ENCODE peak calls at places on chromosomes 11 and 22, in eight cellular contexts. D is heart right ventricle, K is HFF-Myc, R is neural crest cell, O is nephron progenitor cell, S is A549, U is brain microvascular endothelial cell, B is body of pancreas. X is an unnamed sample.

GRCh38 chr11:15816270-15816871 is 540.0 kb downstream of the SOX6 start:
- DNase-seq in D (peak; percentile 40), K (no peak), R (no peak), O (no peak), S (no peak), U (peak; percentile 94), B (peak; percentile 42), X (peak; percentile 18)

GRCh38 chr22:22787151-22787550 is 100.5 kb upstream of the IGLL5 start:
- DNase-seq in D (no peak), K (no peak), R (no peak), O (no peak), S (no peak), U (no peak), B (no peak), X (no peak)

GRCh38 chr11:110526323-110526722 is 96.6 kb downstream of the FDX1 start:
- DNase-seq in D (no peak), K (no peak), R (no peak), O (no peak), S (no peak), U (no peak), B (no peak), X (peak; percentile 13)

GRCh38 chr11:109865558-109866186 is 227.5 kb upstream of the ZC3H12C start:
- DNase-seq in D (peak; percentile 11), K (no peak), R (no peak), O (no peak), S (peak; percentile 24), U (no peak), B (peak; percentile 56), X (peak; percentile 6)

GRCh38 chr11:35138949-35139881 is at the start of gene CD44:
- DNase-seq in D (peak; percentile 55), K (peak; percentile 76), R (peak; percentile 14), O (peak; percentile 42), S (peak; percentile 80), U (peak; percentile 56), B (peak; percentile 86), X (peak; percentile 89)

GRCh38 chr11:45755281-45755859 is 49.6 kb upstream of the SLC35C1 start:
- DNase-seq in D (no peak), K (no peak), R (no peak), O (no peak), S (no peak), U (no peak), B (peak; percentile 12), X (no peak)

GRCh38 chr11:93329936-93330445 is 551 bp upstream of the DEUP1 start:
- DNase-seq in D (no peak), K (no peak), R (peak; percentile 13), O (peak; percentile 25), S (no peak), U (no peak), B (peak; percentile 9), X (no peak)

GRCh38 chr11:85772700-85773099 is 38.2 kb downstream of the SYTL2 start:
- DNase-seq in D (no peak), K (no peak), R (no peak), O (no peak), S (no peak), U (no peak), B (no peak), X (no peak)

GRCh38 chr11:35282226-35282882 is 137.0 kb downstream of the SLC1A2 start:
- DNase-seq in D (no peak), K (no peak), R (no peak), O (no peak), S (peak; percentile 26), U (peak; percentile 57), B (no peak), X (peak; percentile 14)

GRCh38 chr11:17906436-17906835 is 106.4 kb downstream of the SERGEF start:
- DNase-seq in D (no peak), K (no peak), R (no peak), O (peak; percentile 46), S (peak; percentile 20), U (no peak), B (no peak), X (peak; percentile 13)

GRCh38 chr11:33538726-33539125 is 161.9 kb downstream of the C11orf91 start:
- DNase-seq in D (no peak), K (no peak), R (no peak), O (no peak), S (no peak), U (no peak), B (no peak), X (no peak)

GRCh38 chr11:127627629-127628462 is 627.3 kb upstream of the KIRREL3 start:
- DNase-seq in D (no peak), K (no peak), R (no peak), O (no peak), S (no peak), U (no peak), B (peak; percentile 75), X (no peak)

GRCh38 chr11:104881117-104881794 is 17.0 kb downstream of the CASP12 start:
- DNase-seq in D (no peak), K (no peak), R (no peak), O (no peak), S (no peak), U (no peak), B (no peak), X (no peak)

GRCh38 chr11:73752216-73752867 is 8.5 kb downstream of the RAB6A start:
- DNase-seq in D (no peak), K (no peak), R (no peak), O (no peak), S (no peak), U (no peak), B (no peak), X (no peak)

DNA sequence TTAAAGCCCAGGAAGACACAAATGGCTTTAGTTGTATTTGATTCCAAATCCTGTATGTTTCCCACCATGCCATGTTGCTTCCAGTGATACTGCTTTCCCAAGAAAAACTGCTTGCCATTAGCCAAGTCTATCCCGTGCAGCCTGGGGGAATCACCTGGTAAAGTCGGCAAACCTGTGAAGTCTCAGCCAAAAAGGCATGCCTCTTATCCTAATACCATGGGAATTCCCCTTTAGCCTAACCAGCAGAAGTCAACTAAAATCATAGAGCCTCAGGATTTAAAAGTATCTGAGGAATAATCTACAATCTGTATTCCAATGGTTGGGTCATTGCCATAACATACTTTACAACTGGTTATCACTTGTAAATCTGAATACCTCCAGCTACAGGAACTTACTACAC is 869.4 kb downstream of the DLG2 start:
- DNase-seq in D (no peak), K (no peak), R (no peak), O (no peak), S (no peak), U (no peak), B (no peak), X (no peak)
- TF ChIP-seq CTCF in D (no peak), K (no peak), R (no peak), O (no peak), S (no peak), U (no peak), B (no peak), X (no peak)

DNA sequence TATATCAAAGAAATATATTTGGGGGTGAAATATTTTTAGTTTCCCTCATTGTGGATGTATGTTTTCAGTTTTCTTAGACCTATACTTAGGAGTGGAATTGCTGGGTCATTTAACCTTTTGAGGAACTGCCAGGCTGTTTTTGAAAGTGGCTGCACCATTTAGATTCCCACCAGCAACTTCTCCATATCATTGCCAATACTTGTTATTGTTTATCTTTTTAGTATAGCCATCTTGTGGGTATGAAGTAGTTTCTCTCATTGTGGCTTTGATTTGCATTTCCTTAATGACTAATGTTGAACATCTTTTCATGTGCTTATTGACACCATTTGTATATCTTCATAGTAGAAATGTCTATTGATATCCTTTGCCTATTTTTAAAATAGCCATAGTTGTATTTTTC is 62.1 kb upstream of the B3GNT6 start:
- DNase-seq in D (no peak), K (no peak), R (no peak), O (no peak), S (no peak), U (no peak), B (no peak), X (no peak)
- TF ChIP-seq CTCF in D (no peak), K (no peak), R (no peak), O (no peak), S (no peak), U (no peak), B (no peak), X (no peak)

GRCh38 chr11:29634248-29634647 is 382.6 kb downstream of the KCNA4 start:
- DNase-seq in D (no peak), K (no peak), R (no peak), O (no peak), S (peak; percentile 7), U (no peak), B (no peak), X (no peak)
- TF ChIP-seq CTCF in D (peak; percentile 34), K (no peak), R (peak; percentile 40), O (no peak), S (no peak), U (peak; percentile 58), B (no peak), X (no peak)

DNA sequence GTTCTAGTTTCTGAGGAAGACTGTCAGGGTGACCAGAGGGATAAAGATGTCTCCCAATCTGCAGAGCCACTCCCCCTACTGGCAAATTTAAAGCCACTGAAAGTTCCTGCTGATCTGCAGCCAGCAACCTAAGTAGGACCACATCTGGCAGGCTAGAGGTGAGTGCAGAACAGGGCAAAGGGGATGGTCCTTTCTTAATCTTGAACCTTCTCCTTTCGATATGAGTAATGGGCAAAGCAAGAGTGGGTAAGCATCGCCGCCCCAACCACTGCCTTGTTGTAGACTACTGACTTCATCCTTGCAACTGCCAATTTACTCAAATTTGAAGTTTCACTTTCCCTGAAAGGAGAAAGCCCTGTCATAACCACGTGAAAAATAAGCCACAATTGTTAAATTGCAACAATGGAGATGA is 30.7 kb downstream of the SCUBE2 start:
- DNase-seq in D (no peak), K (no peak), R (no peak), O (no peak), S (peak; percentile 34), U (no peak), B (no peak), X (peak; percentile 87)
- TF ChIP-seq CTCF in D (no peak), K (peak; percentile 53), R (no peak), O (peak; percentile 18), S (no peak), U (peak; percentile 52), B (no peak), X (no peak)

DNA sequence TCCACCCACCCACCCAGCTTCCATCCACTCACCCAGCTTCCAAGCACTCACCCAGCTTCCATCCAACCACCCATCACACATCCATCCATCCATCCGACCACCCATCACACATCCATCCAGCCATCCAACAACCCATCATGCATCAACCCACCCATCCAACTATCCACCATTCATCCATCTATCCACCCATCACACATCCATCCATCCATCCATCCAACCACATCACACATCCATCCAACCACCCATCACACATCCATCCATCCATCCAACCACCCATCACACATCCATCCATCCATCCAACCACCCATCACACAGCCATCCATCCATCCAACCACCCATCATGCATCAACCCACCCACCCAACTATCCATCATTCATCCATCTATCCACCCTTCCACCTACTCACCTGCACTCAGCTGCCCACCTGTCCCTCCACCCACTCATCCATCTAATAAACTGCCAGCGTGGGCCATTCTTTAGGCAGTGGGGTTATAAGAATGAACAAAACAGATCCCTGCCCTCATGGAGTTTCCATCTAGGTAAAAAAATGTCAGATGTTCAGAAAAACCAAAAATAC is 88.2 kb downstream of the CELSR1 start:
- DNase-seq in D (no peak), K (no peak), R (no peak), O (no peak), S (no peak), U (no peak), B (no peak), X (no peak)
- TF ChIP-seq CTCF in D (no peak), K (no peak), R (no peak), O (no peak), S (no peak), U (no peak), B (no peak), X (no peak)

GRCh38 chr22:50548046-50548912 is 2.6 kb downstream of the KLHDC7B start:
- DNase-seq in D (no peak), K (no peak), R (no peak), O (no peak), S (no peak), U (no peak), B (peak; percentile 45), X (peak; percentile 76)
- TF ChIP-seq CTCF in D (peak; percentile 10), K (no peak), R (no peak), O (no peak), S (no peak), U (no peak), B (no peak), X (peak; percentile 35)

X was measured in activated CD8-positive, alpha-beta T cell treated with anti-CD3 and anti-CD28 coated beads for 36 hours.